ENCODE peak calls at places on chromosome 6, in six cellular contexts. Y is Right ventricle myocardium superior, V is M059J, L is anterior cingulate cortex, O is mucosa of gallbladder, T is esophagus muscularis mucosa. P is an unnamed sample.

GRCh38 chr6:2439632-2440031 is 194.2 kb upstream of the GMDS start:
- DNase-seq in Y (no peak), V (no peak), L (no peak), O (no peak), T (peak), P (no peak)

GRCh38 chr6:18613511-18613910 is 226.4 kb downstream of the RNF144B start:
- DNase-seq in Y (no peak), V (no peak), L (no peak), O (no peak), T (no peak), P (no peak)

GRCh38 chr6:161076211-161076677 is 84.7 kb downstream of the MAP3K4 start:
- DNase-seq in Y (no peak), V (no peak), L (no peak), O (no peak), T (no peak), P (no peak)

GRCh38 chr6:109236140-109237081 is 141.1 kb downstream of the CEP57L1 start:
- DNase-seq in Y (no peak), V (no peak), L (peak), O (no peak), T (no peak), P (no peak)

GRCh38 chr6:41505084-41506049 is 40.8 kb upstream of the FOXP4 start:
- DNase-seq in Y (peak), V (peak), L (no peak), O (peak), T (peak), P (no peak)

GRCh38 chr6:56808871-56809359 is 146.0 kb upstream of the BEND6 start:
- DNase-seq in Y (no peak), V (peak), L (no peak), O (no peak), T (no peak), P (peak)

GRCh38 chr6:102023977-102024657 is 630.6 kb downstream of the GRIK2 start:
- DNase-seq in Y (no peak), V (no peak), L (no peak), O (no peak), T (no peak), P (no peak)

GRCh38 chr6:4350571-4351505 is 215.5 kb upstream of the ECI2 start:
- DNase-seq in Y (no peak), V (peak), L (no peak), O (no peak), T (no peak), P (peak)

GRCh38 chr6:141290871-141291270 is 841.9 kb upstream of the GJE1 start:
- DNase-seq in Y (no peak), V (no peak), L (no peak), O (no peak), T (no peak), P (no peak)

GRCh38 chr6:2684059-2684749 is 66.5 kb downstream of the MYLK4 start:
- DNase-seq in Y (no peak), V (peak), L (no peak), O (no peak), T (no peak), P (peak)

P was measured in A172.